ENCODE peak calls at places on chromosomes 6 and 20, in eight cellular contexts. V, G, H, N, D, W, X and Y are unnamed samples.

GRCh38 chr20:59258103-59258705 is 42.2 kb upstream of the EDN3 start:
- DNase-seq in W (no peak), V (no peak), X (no peak), D (no peak), N (no peak), H (no peak), G (no peak), Y (no peak)

GRCh38 chr6:18491303-18492090 is 104.3 kb downstream of the RNF144B start:
- DNase-seq in H (no peak), X (no peak), W (no peak), N (no peak), V (no peak), G (no peak), D (no peak), Y (no peak)

GRCh38 chr6:34334796-34335416 is 57.6 kb downstream of the NUDT3 start:
- DNase-seq in W (no peak), H (no peak), X (no peak), G (no peak), D (no peak), N (no peak), V (no peak), Y (no peak)

GRCh38 chr6:107665386-107665785 is 158.7 kb downstream of the SCML4 start:
- DNase-seq in G (no peak), H (no peak), N (no peak), D (no peak), V (no peak), W (no peak), X (no peak), Y (no peak)

GRCh38 chr6:111121789-111122350 is 34.6 kb downstream of the SLC16A10 start:
- DNase-seq in D (no peak), X (no peak), H (no peak), W (no peak), N (no peak), V (no peak), G (no peak), Y (no peak)

GRCh38 chr6:111852704-111853103 is 20.5 kb downstream of the FYN start:
- DNase-seq in W (no peak), V (no peak), D (no peak), X (no peak), N (no peak), H (no peak), G (no peak), Y (no peak)

GRCh38 chr20:52410746-52411317 is 219.3 kb upstream of the ZFP64 start:
- DNase-seq in H (no peak), G (no peak), W (no peak), D (no peak), V (no peak), X (no peak), N (no peak), Y (no peak)

GRCh38 chr6:339480-339879 is 47.2 kb downstream of the DUSP22 start:
- DNase-seq in G (no peak), X (no peak), H (no peak), D (no peak), N (no peak), V (no peak), W (no peak), Y (no peak)

GRCh38 chr6:11200356-11200755 is 32.1 kb downstream of the NEDD9 start:
- DNase-seq in W (no peak), X (no peak), V (no peak), H (no peak), G (no peak), N (no peak), D (no peak), Y (no peak)

GRCh38 chr6:37565267-37566208 is 65.8 kb upstream of the CCDC167 start:
- DNase-seq in D (no peak), V (peak), N (no peak), H (no peak), W (no peak), G (no peak), X (no peak), Y (no peak)

GRCh38 chr6:36083446-36083845 is 46.9 kb upstream of the MAPK13 start:
- DNase-seq in V (no peak), H (no peak), D (no peak), X (no peak), W (no peak), G (no peak), N (no peak), Y (no peak)

GRCh38 chr6:71537717-71538116 is 249.1 kb downstream of the OGFRL1 start:
- DNase-seq in G (no peak), X (no peak), V (no peak), D (peak), W (no peak), N (no peak), H (no peak), Y (no peak)

GRCh38 chr6:62441182-62441581 is 155.2 kb upstream of the KHDRBS2 start:
- DNase-seq in W (no peak), X (no peak), N (no peak), V (no peak), G (no peak), H (no peak), D (no peak), Y (no peak)

GRCh38 chr6:11662323-11662722 is 116.3 kb downstream of the ADTRP start:
- DNase-seq in G (no peak), W (no peak), X (no peak), V (no peak), D (no peak), H (no peak), N (no peak), Y (no peak)

GRCh38 chr20:17845701-17846475 is 122.7 kb downstream of the SNX5 start:
- DNase-seq in D (no peak), V (no peak), W (no peak), N (no peak), X (no peak), H (no peak), G (no peak), Y (no peak)

GRCh38 chr6:46269447-46270229 is 98.9 kb upstream of the ENPP5 start:
- DNase-seq in W (no peak), D (no peak), N (no peak), H (peak), X (no peak), G (peak), V (no peak), Y (no peak)

GRCh38 chr20:57482148-57482547 is 42.8 kb downstream of the CTCFL start:
- DNase-seq in G (no peak), W (peak), V (no peak), N (no peak), X (no peak), D (no peak), H (no peak), Y (no peak)

GRCh38 chr20:58571942-58572666 is 56.9 kb upstream of the APCDD1L start:
- DNase-seq in X (no peak), G (no peak), H (no peak), W (no peak), N (no peak), V (peak), D (no peak), Y (no peak)

GRCh38 chr20:50245561-50246366 is 55.1 kb downstream of the CEBPB start:
- DNase-seq in D (no peak), N (no peak), G (no peak), V (no peak), X (no peak), H (no peak), W (no peak), Y (no peak)

GRCh38 chr6:53815381-53816119 is 20.7 kb downstream of the LRRC1 start:
- DNase-seq in X (no peak), H (no peak), N (no peak), V (no peak), D (no peak), G (no peak), W (no peak), Y (no peak)

GRCh38 chr6:29909995-29910394 is 32.3 kb upstream of the HLA-A start:
- DNase-seq in G (no peak), N (no peak), W (no peak), V (no peak), D (no peak), X (no peak), H (no peak), Y (no peak)

GRCh38 chr6:95203153-95203754 is 374.1 kb upstream of the MANEA start:
- DNase-seq in H (no peak), D (peak), N (no peak), X (no peak), W (no peak), G (no peak), V (peak), Y (peak)

GRCh38 chr6:147417954-147418353 is 90.5 kb upstream of the SAMD5 start:
- DNase-seq in W (no peak), V (no peak), G (no peak), X (no peak), D (no peak), H (no peak), N (no peak), Y (no peak)

GRCh38 chr6:15827492-15828255 is 164.8 kb upstream of the DTNBP1 start:
- DNase-seq in X (no peak), D (no peak), N (no peak), G (no peak), W (no peak), V (no peak), H (peak), Y (no peak)

GRCh38 chr6:116491610-116492330 is 19.7 kb upstream of the CALHM5 start:
- DNase-seq in D (no peak), W (no peak), H (no peak), G (no peak), V (no peak), N (no peak), X (no peak), Y (no peak)

GRCh38 chr20:15930324-15931305 is 642.6 kb downstream of the KIF16B start:
- DNase-seq in G (no peak), D (peak), H (no peak), N (no peak), X (no peak), W (no peak), V (peak), Y (no peak)

GRCh38 chr6:132132420-132132819 is 181.2 kb upstream of the CCN2 start:
- DNase-seq in V (no peak), W (no peak), D (no peak), N (no peak), X (no peak), H (peak), G (no peak), Y (no peak)

GRCh38 chr6:132132911-132133639 is 181.9 kb upstream of the CCN2 start:
- DNase-seq in N (no peak), W (no peak), G (no peak), H (no peak), D (no peak), V (no peak), X (no peak), Y (no peak)

GRCh38 chr6:132135409-132135808 is 184.2 kb upstream of the CCN2 start:
- DNase-seq in V (no peak), H (no peak), G (no peak), D (no peak), X (no peak), W (no peak), N (no peak), Y (no peak)

GRCh38 chr6:132131777-132132176 is 180.6 kb upstream of the CCN2 start:
- DNase-seq in D (peak), N (no peak), X (no peak), G (peak), V (no peak), H (peak), W (no peak), Y (no peak)

GRCh38 chr6:132133734-132134490 is 182.7 kb upstream of the CCN2 start:
- DNase-seq in D (no peak), G (no peak), V (no peak), H (peak), N (no peak), X (no peak), W (no peak), Y (no peak)
- TF ChIP-seq CTCF in D (no peak), G (no peak), V (no peak), H (no peak), N (no peak), X (no peak), W (no peak), Y (no peak)

GRCh38 chr6:143510991-143511891 is at the start of gene FUCA2:
- DNase-seq in G (peak), N (peak), X (peak), H (peak), D (peak), V (peak), W (peak), Y (peak)
- TF ChIP-seq CTCF in G (no peak), N (no peak), X (no peak), H (peak), D (no peak), V (peak), W (no peak), Y (no peak)

DNA sequence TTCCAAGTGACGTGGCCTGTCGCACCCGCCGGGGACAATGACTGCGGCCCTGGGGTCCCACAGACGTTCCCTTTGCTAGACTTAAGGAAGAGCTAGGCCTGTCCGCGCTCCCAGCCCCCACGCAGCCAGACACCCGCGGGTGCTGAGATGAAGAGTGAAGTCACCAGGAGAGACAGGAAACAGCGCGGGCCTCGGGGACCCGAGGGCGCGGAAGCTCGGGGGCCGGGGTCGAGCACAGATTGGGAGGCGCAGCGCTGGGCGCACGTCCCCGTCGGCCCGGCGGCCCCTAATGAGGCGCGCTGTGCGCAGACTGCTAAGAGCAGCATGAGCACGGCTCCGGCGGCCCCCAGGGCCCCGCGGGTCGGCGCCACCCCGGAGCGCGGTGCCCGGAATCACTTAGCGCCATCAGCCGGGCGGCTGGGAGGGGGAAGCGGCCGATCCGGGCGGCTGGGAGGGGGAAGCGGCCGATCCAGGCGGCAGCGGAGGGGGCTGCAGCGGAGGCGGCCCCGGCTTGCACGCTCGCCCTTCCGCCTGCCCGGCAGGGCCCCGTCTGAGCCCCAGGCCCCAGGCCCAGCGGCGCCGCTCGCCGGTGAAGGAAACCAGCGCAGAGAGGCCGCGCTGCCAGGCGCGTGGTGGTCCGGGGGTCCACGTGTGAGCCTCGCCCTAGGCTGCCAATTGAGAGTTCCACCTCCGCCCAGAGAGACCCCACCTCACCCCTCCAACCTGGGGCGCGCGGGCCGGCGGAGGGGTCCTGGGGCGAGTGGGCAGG is 8.3 kb upstream of the AVP start:
- DNase-seq in G (no peak), N (no peak), W (no peak), H (no peak), V (no peak), D (no peak), X (no peak), Y (no peak)
- TF ChIP-seq CTCF in G (no peak), N (no peak), W (no peak), H (no peak), V (no peak), D (no peak), X (no peak), Y (no peak)

GRCh38 chr6:157322792-157323113 is 566 bp downstream of the TMEM242 start:
- DNase-seq in D (no peak), N (no peak), G (no peak), X (no peak), W (no peak), H (no peak), V (no peak), Y (no peak)

GRCh38 chr6:157314705-157315321 is 8.5 kb downstream of the TMEM242 start:
- DNase-seq in V (peak), D (peak), X (no peak), N (peak), G (no peak), H (no peak), W (no peak), Y (peak)

GRCh38 chr6:157312733-157313132 is 10.6 kb downstream of the TMEM242 start:
- DNase-seq in X (no peak), D (no peak), G (no peak), W (no peak), V (no peak), H (no peak), N (no peak), Y (no peak)

GRCh38 chr6:157313531-157314467 is 9.5 kb downstream of the TMEM242 start:
- DNase-seq in X (no peak), N (no peak), V (no peak), D (no peak), G (no peak), W (no peak), H (no peak), Y (no peak)

DNA sequence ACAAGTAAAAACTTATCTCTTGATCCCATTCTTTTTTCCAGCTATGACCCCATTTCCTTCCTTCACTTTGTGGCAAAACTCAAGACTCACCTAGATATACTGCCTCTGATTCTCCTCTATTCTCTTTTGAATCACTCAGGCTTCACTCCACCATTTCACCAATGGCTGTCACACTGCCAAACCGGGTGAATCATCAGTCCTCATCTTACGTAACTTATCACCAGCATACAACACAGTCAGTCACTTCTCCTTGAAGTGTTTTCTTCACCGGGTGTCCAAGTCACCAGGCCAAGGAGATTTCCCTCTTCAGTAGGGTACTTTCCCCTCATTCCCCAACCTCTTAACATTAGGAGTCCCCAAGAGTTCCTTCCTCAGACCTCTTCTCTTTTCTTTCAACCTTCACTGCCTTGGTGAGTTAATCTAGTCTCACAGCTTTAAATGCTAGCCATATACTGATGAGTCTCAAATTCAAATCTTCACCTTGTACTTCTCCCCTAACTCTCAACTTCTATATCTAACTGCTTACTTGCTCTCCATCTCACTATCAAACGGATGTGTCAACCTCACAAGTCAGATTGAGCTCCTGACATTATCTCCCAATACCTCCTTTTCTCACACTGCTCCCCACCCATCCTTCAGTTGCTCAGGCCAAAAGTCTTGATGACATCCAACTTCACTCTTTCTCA is 6.0 kb downstream of the TMEM242 start:
- DNase-seq in H (peak), D (peak), X (peak), W (peak), N (no peak), G (peak), V (no peak), Y (no peak)
- TF ChIP-seq CTCF in H (no peak), D (no peak), X (no peak), W (no peak), N (no peak), G (no peak), V (no peak), Y (no peak)

GRCh38 chr6:56710967-56711366 is 68.3 kb upstream of the DST start:
- DNase-seq in X (no peak), W (no peak), N (no peak), V (no peak), D (no peak), H (no peak), G (no peak), Y (no peak)
- TF ChIP-seq CTCF in X (no peak), W (no peak), N (no peak), V (no peak), D (peak), H (no peak), G (no peak), Y (no peak)